ENCODE peak calls at places on chromosomes 13 and 19, in five cellular contexts. One of them, this sample, is unnamed.

GRCh38 chr19:38006361-38007045 is 99.5 kb downstream of the SIPA1L3 start:
- DNase-seq in left ventricle myocardium inferior: no peak
- DNase-seq in NCI-H748 treated with DMSO at 0.1 percent for 48 hours: no peak
- DNase-seq in lower leg skin: no peak
- DNase-seq in D341Med: no peak
- DNase-seq in this sample: no peak

GRCh38 chr19:57338798-57339378 is 12.2 kb upstream of the ZNF304 start:
- DNase-seq in NCI-H748 treated with DMSO at 0.1 percent for 48 hours: no peak
- DNase-seq in D341Med: no peak
- DNase-seq in lower leg skin: no peak
- DNase-seq in left ventricle myocardium inferior: no peak
- DNase-seq in this sample: no peak

GRCh38 chr19:15402411-15403150 is 16.2 kb downstream of the AKAP8L start:
- DNase-seq in left ventricle myocardium inferior: peak
- DNase-seq in lower leg skin: no peak
- DNase-seq in NCI-H748 treated with DMSO at 0.1 percent for 48 hours: no peak
- DNase-seq in D341Med: no peak
- DNase-seq in this sample: peak

GRCh38 chr19:57803594-57804325 is 11.0 kb downstream of the ZNF552 start:
- DNase-seq in left ventricle myocardium inferior: no peak
- DNase-seq in NCI-H748 treated with DMSO at 0.1 percent for 48 hours: no peak
- DNase-seq in lower leg skin: no peak
- DNase-seq in D341Med: no peak
- DNase-seq in this sample: no peak

GRCh38 chr13:32233062-32233461 is 82.1 kb downstream of the ZAR1L start:
- DNase-seq in lower leg skin: no peak
- DNase-seq in left ventricle myocardium inferior: no peak
- DNase-seq in NCI-H748 treated with DMSO at 0.1 percent for 48 hours: no peak
- DNase-seq in D341Med: no peak
- DNase-seq in this sample: no peak

GRCh38 chr13:113545931-113546516 is 38.5 kb upstream of the TFDP1 start:
- DNase-seq in D341Med: no peak
- DNase-seq in left ventricle myocardium inferior: no peak
- DNase-seq in NCI-H748 treated with DMSO at 0.1 percent for 48 hours: no peak
- DNase-seq in lower leg skin: peak
- DNase-seq in this sample: no peak

GRCh38 chr13:35597451-35597850 is 121.0 kb upstream of the MAB21L1 start:
- DNase-seq in lower leg skin: no peak
- DNase-seq in D341Med: no peak
- DNase-seq in left ventricle myocardium inferior: no peak
- DNase-seq in NCI-H748 treated with DMSO at 0.1 percent for 48 hours: no peak
- DNase-seq in this sample: no peak

GRCh38 chr19:13134626-13135025 is 15.5 kb downstream of the STX10 start:
- DNase-seq in NCI-H748 treated with DMSO at 0.1 percent for 48 hours: no peak
- DNase-seq in lower leg skin: no peak
- DNase-seq in left ventricle myocardium inferior: no peak
- DNase-seq in D341Med: no peak
- DNase-seq in this sample: no peak

GRCh38 chr13:76848596-76848995 is 37.6 kb downstream of the KCTD12 start:
- DNase-seq in left ventricle myocardium inferior: peak
- DNase-seq in D341Med: peak
- DNase-seq in lower leg skin: no peak
- DNase-seq in NCI-H748 treated with DMSO at 0.1 percent for 48 hours: no peak
- DNase-seq in this sample: peak

GRCh38 chr19:35955881-35956634 is 19.9 kb downstream of the LRFN3 start:
- DNase-seq in D341Med: no peak
- DNase-seq in lower leg skin: no peak
- DNase-seq in NCI-H748 treated with DMSO at 0.1 percent for 48 hours: no peak
- DNase-seq in left ventricle myocardium inferior: no peak
- DNase-seq in this sample: no peak

This sample was measured in right cardiac atrium.